ENCODE peak calls at places on chromosomes 2 and 18, in four cellular contexts. One of them, this sample, is unnamed.

GRCh38 chr18:43049021-43049420 is 66.5 kb downstream of the RIT2 start:
- DNase-seq in NCI-H510A: no peak
- DNase-seq in iPS DF 6.9: no peak
- DNase-seq in epithelial cell of prostate: no peak
- DNase-seq in this sample: no peak

GRCh38 chr2:124382067-124382618 is 357.1 kb downstream of the CNTNAP5 start:
- DNase-seq in NCI-H510A: no peak
- DNase-seq in iPS DF 6.9: no peak
- DNase-seq in epithelial cell of prostate: no peak
- DNase-seq in this sample: no peak

GRCh38 chr2:19099181-19099580 is 259.2 kb downstream of the OSR1 start:
- DNase-seq in NCI-H510A: no peak
- DNase-seq in iPS DF 6.9: no peak
- DNase-seq in epithelial cell of prostate: no peak
- DNase-seq in this sample: no peak

GRCh38 chr18:66931010-66931409 is 327.1 kb upstream of the CDH19 start:
- DNase-seq in NCI-H510A: no peak
- DNase-seq in iPS DF 6.9: peak
- DNase-seq in epithelial cell of prostate: no peak
- DNase-seq in this sample: no peak

GRCh38 chr2:19321946-19322345 is 36.5 kb downstream of the OSR1 start:
- DNase-seq in NCI-H510A: no peak
- DNase-seq in iPS DF 6.9: no peak
- DNase-seq in epithelial cell of prostate: no peak
- DNase-seq in this sample: no peak

GRCh38 chr2:121480826-121481225 is 49.9 kb upstream of the RNU4ATAC start:
- DNase-seq in NCI-H510A: no peak
- DNase-seq in iPS DF 6.9: no peak
- DNase-seq in epithelial cell of prostate: no peak
- DNase-seq in this sample: peak

GRCh38 chr2:234339016-234339415 is 157.9 kb downstream of the ARL4C start:
- DNase-seq in NCI-H510A: no peak
- DNase-seq in iPS DF 6.9: no peak
- DNase-seq in epithelial cell of prostate: no peak
- DNase-seq in this sample: no peak

GRCh38 chr2:37641582-37642111 is 29.8 kb downstream of the CDC42EP3 start:
- DNase-seq in NCI-H510A: no peak
- DNase-seq in iPS DF 6.9: no peak
- DNase-seq in epithelial cell of prostate: no peak
- DNase-seq in this sample: no peak

GRCh38 chr18:57121542-57122112 is 25.3 kb upstream of the BOD1L2 start:
- DNase-seq in NCI-H510A: no peak
- DNase-seq in iPS DF 6.9: no peak
- DNase-seq in epithelial cell of prostate: no peak
- DNase-seq in this sample: no peak

This sample was measured in NCI-H2029.